ENCODE peak calls at places on chromosome 9, in eight cellular contexts. L is WTC11; G is GM12865; C is activated CD4-positive, alpha-beta T cell treated with anti-CD3 and anti-CD28 coated beads, Interleukin-2, amount 10 ng/mL, durations not matched to agents 7 days and 5 days; J is hippocampal formation; I is NCI-H446; F is activated naive CD4-positive, alpha-beta T cell; U is stimulated activated CD8-positive, alpha-beta memory T cell treated with anti-CD3 and anti-CD28 coated beads, Interleukin-4, amount 100 ng/mL, for 4 hours. Y is an unnamed sample.
A peak's percentile ranks its signal among the peaks of the same experiment; 100 is the strongest.

GRCh38 chr9:80467632-80468031 is 895.9 kb downstream of the TLE4 start:
- DNase-seq in L (no peak), G (no peak), C (no peak), J (no peak), I (no peak), F (no peak), U (no peak), Y (peak; percentile 22)

GRCh38 chr9:68964102-68964541 is 49.8 kb downstream of the PRKACG start:
- DNase-seq in L (no peak), G (no peak), C (no peak), J (no peak), I (no peak), F (no peak), U (no peak), Y (no peak)

GRCh38 chr9:89678394-89679005 is 73.7 kb downstream of the GADD45G start:
- DNase-seq in L (no peak), G (no peak), C (no peak), J (no peak), I (peak; percentile 23), F (no peak), U (no peak), Y (no peak)

GRCh38 chr9:80028501-80028900 is 456.7 kb downstream of the TLE4 start:
- DNase-seq in L (no peak), G (no peak), C (no peak), J (no peak), I (no peak), F (no peak), U (no peak), Y (no peak)

GRCh38 chr9:14006586-14007198 is 307.2 kb downstream of the NFIB start:
- DNase-seq in L (no peak), G (no peak), C (no peak), J (no peak), I (peak; percentile 80), F (no peak), U (no peak), Y (no peak)

GRCh38 chr9:108186996-108187395 is 668.8 kb downstream of the ACTL7B start:
- DNase-seq in L (no peak), G (no peak), C (no peak), J (no peak), I (no peak), F (no peak), U (no peak), Y (no peak)

GRCh38 chr9:123871781-123872180 is 58.1 kb downstream of the DENND1A start:
- DNase-seq in L (no peak), G (no peak), C (no peak), J (peak; percentile 50), I (no peak), F (no peak), U (no peak), Y (no peak)

GRCh38 chr9:73009649-73010288 is 56.9 kb upstream of the ALDH1A1 start:
- DNase-seq in L (no peak), G (no peak), C (no peak), J (no peak), I (no peak), F (no peak), U (no peak), Y (peak; percentile 3)

GRCh38 chr9:72352911-72353388 is 12.1 kb downstream of the ZFAND5 start:
- DNase-seq in L (no peak), G (no peak), C (no peak), J (no peak), I (no peak), F (no peak), U (no peak), Y (peak; percentile 19)

GRCh38 chr9:87878930-87879603 is 3.6 kb upstream of the SPATA31E1 start:
- DNase-seq in L (no peak), G (no peak), C (no peak), J (no peak), I (no peak), F (no peak), U (no peak), Y (peak; percentile 86)

GRCh38 chr9:128146591-128147120 is 2.6 kb upstream of the LCN2 start:
- DNase-seq in L (no peak), G (no peak), C (no peak), J (no peak), I (no peak), F (no peak), U (no peak), Y (no peak)

GRCh38 chr9:128097156-128098016 is 29.4 kb downstream of the SLC25A25 start:
- DNase-seq in L (no peak), G (no peak), C (no peak), J (no peak), I (no peak), F (no peak), U (no peak), Y (no peak)

GRCh38 chr9:128550770-128551651 is 1.4 kb upstream of the SPTAN1 start:
- DNase-seq in L (peak; percentile 25), G (no peak), C (no peak), J (peak; percentile 68), I (peak; percentile 54), F (no peak), U (no peak), Y (peak; percentile 41)

GRCh38 chr9:91953723-91954122 is 3.7 kb upstream of the ROR2 start:
- DNase-seq in L (no peak), G (no peak), C (no peak), J (no peak), I (no peak), F (no peak), U (no peak), Y (no peak)

GRCh38 chr9:95455714-95456113 is 61.1 kb downstream of the PTCH1 start:
- DNase-seq in L (no peak), G (no peak), C (no peak), J (no peak), I (no peak), F (no peak), U (no peak), Y (no peak)

GRCh38 chr9:128675382-128675781 is 13.6 kb upstream of the SET start:
- DNase-seq in L (no peak), G (no peak), C (no peak), J (no peak), I (no peak), F (no peak), U (no peak), Y (no peak)

GRCh38 chr9:81664638-81665513 is 24.5 kb downstream of the TLE1 start:
- DNase-seq in L (no peak), G (peak; percentile 35), C (no peak), J (no peak), I (peak; percentile 15), F (no peak), U (no peak), Y (no peak)

GRCh38 chr9:93678199-93679019 is 102.0 kb downstream of the PHF2 start:
- DNase-seq in L (peak; percentile 3), G (no peak), C (peak; percentile 2), J (no peak), I (no peak), F (no peak), U (no peak), Y (no peak)

GRCh38 chr9:131738838-131739191 is 1.1 kb downstream of the RAPGEF1 start:
- DNase-seq in L (peak; percentile 46), G (peak; percentile 48), C (peak; percentile 40), J (no peak), I (no peak), F (no peak), U (no peak), Y (no peak)

GRCh38 chr9:123237220-123237619 is 31.2 kb downstream of the STRBP start:
- DNase-seq in L (no peak), G (no peak), C (no peak), J (no peak), I (no peak), F (no peak), U (no peak), Y (no peak)

GRCh38 chr9:137057545-137057944 is 3.7 kb upstream of the ENTPD2 start:
- DNase-seq in L (no peak), G (no peak), C (no peak), J (no peak), I (peak; percentile 57), F (no peak), U (no peak), Y (no peak)

GRCh38 chr9:109802491-109802890 is 22.5 kb downstream of the PALM2AKAP2 start:
- DNase-seq in L (no peak), G (no peak), C (no peak), J (no peak), I (no peak), F (no peak), U (no peak), Y (no peak)

GRCh38 chr9:137168907-137169763 is 716 bp downstream of the LRRC26 start:
- DNase-seq in L (peak; percentile 81), G (peak; percentile 82), C (no peak), J (peak; percentile 19), I (peak; percentile 54), F (no peak), U (no peak), Y (peak; percentile 46)

GRCh38 chr9:134442087-134442470 is 115.8 kb downstream of the RXRA start:
- DNase-seq in L (no peak), G (no peak), C (no peak), J (no peak), I (no peak), F (no peak), U (no peak), Y (peak; percentile 22)

GRCh38 chr9:109843651-109844050 is 63.7 kb downstream of the PALM2AKAP2 start:
- DNase-seq in L (no peak), G (no peak), C (no peak), J (no peak), I (peak; percentile 84), F (no peak), U (no peak), Y (no peak)

GRCh38 chr9:72478993-72479392 is 42.4 kb upstream of the TMC1 start:
- DNase-seq in L (no peak), G (no peak), C (no peak), J (no peak), I (no peak), F (no peak), U (no peak), Y (peak; percentile 66)

GRCh38 chr9:27193886-27194285 is 84.9 kb downstream of the TEK start:
- DNase-seq in L (no peak), G (no peak), C (no peak), J (no peak), I (no peak), F (no peak), U (no peak), Y (no peak)

GRCh38 chr9:96523429-96523828 is 73.5 kb downstream of the HABP4 start:
- DNase-seq in L (no peak), G (no peak), C (no peak), J (no peak), I (no peak), F (no peak), U (no peak), Y (no peak)

GRCh38 chr9:9231946-9232345 is 1380.9 kb downstream of the PTPRD start:
- DNase-seq in L (no peak), G (no peak), C (no peak), J (no peak), I (no peak), F (no peak), U (no peak), Y (no peak)

GRCh38 chr9:92190536-92190790 is 75.2 kb upstream of the SPTLC1 start:
- DNase-seq in L (no peak), G (no peak), C (no peak), J (no peak), I (no peak), F (no peak), U (no peak), Y (no peak)

GRCh38 chr9:75185585-75186170 is 97.4 kb downstream of the OSTF1 start:
- DNase-seq in L (peak; percentile 67), G (peak; percentile 60), C (peak; percentile 56), J (no peak), I (peak; percentile 58), F (no peak), U (peak; percentile 3), Y (peak; percentile 63)

GRCh38 chr9:98118640-98119601 is at the start of gene TRIM14:
- DNase-seq in L (peak; percentile 73), G (peak; percentile 80), C (peak; percentile 71), J (no peak), I (no peak), F (no peak), U (peak; percentile 36), Y (peak; percentile 87)

GRCh38 chr9:124695280-124695890 is 75.7 kb downstream of the NR6A1 start:
- DNase-seq in L (no peak), G (no peak), C (no peak), J (no peak), I (no peak), F (no peak), U (no peak), Y (peak; percentile 81)

GRCh38 chr9:130143974-130144373 is 28.2 kb upstream of the NCS1 start:
- DNase-seq in L (no peak), G (no peak), C (no peak), J (no peak), I (no peak), F (no peak), U (peak; percentile 28), Y (no peak)

Y was measured in ELR.